ENCODE peak calls at places on chromosomes 16 and 17, in ten cellular contexts. S, U, Z, F, B, K, M, X, Y and T are unnamed samples.

GRCh38 chr17:28413804-28414203 is 7.8 kb upstream of the SLC46A1 start:
- DNase-seq in S (no peak), U (peak; percentile 75), Z (no peak), F (no peak), B (peak; percentile 39), K (no peak), M (no peak), X (no peak), Y (no peak), T (no peak)

GRCh38 chr16:66274335-66275110 is 92.0 kb upstream of the CDH5 start:
- DNase-seq in S (no peak), U (peak; percentile 46), Z (no peak), F (peak; percentile 31), B (no peak), K (no peak), M (peak; percentile 57), X (no peak), Y (no peak), T (no peak)

GRCh38 chr16:11289202-11289601 is 8.1 kb upstream of the PRM1 start:
- DNase-seq in S (no peak), U (no peak), Z (no peak), F (no peak), B (no peak), K (no peak), M (no peak), X (no peak), Y (no peak), T (no peak)

GRCh38 chr17:57677301-57677700 is 67.8 kb downstream of the CCDC182 start:
- DNase-seq in S (no peak), U (peak; percentile 13), Z (no peak), F (no peak), B (no peak), K (no peak), M (no peak), X (no peak), Y (no peak), T (no peak)

GRCh38 chr17:79796570-79797491 is at the start of gene CBX8:
- DNase-seq in S (peak; percentile 99), U (peak; percentile 100), Z (peak; percentile 100), F (peak; percentile 100), B (peak; percentile 100), K (peak; percentile 99), M (peak; percentile 100), X (peak; percentile 100), Y (peak; percentile 100), T (peak; percentile 100)

GRCh38 chr17:38709864-38710602 is 5.0 kb downstream of the MLLT6 start:
- DNase-seq in S (no peak), U (no peak), Z (no peak), F (no peak), B (no peak), K (no peak), M (no peak), X (no peak), Y (no peak), T (no peak)

GRCh38 chr16:64356267-64356666 is 765.6 kb downstream of the CDH11 start:
- DNase-seq in S (no peak), U (no peak), Z (no peak), F (no peak), B (no peak), K (no peak), M (peak; percentile 95), X (no peak), Y (no peak), T (no peak)

GRCh38 chr16:89318871-89319627 is 101.5 kb downstream of the ZNF778 start:
- DNase-seq in S (no peak), U (no peak), Z (no peak), F (no peak), B (no peak), K (no peak), M (no peak), X (peak; percentile 41), Y (no peak), T (no peak)

GRCh38 chr16:339680-340079 is 12.8 kb downstream of the AXIN1 start:
- DNase-seq in S (no peak), U (no peak), Z (no peak), F (no peak), B (no peak), K (no peak), M (no peak), X (no peak), Y (no peak), T (no peak)
- H3K4me3 ChIP-seq in S (no peak overlapping the region), U (no peak overlapping the region), Z (no peak overlapping the region), F (no peak overlapping the region), B (no peak overlapping the region), K (no peak overlapping the region), M (no peak overlapping the region), X (no peak overlapping the region), Y (no peak overlapping the region), T (no peak overlapping the region)

DNA sequence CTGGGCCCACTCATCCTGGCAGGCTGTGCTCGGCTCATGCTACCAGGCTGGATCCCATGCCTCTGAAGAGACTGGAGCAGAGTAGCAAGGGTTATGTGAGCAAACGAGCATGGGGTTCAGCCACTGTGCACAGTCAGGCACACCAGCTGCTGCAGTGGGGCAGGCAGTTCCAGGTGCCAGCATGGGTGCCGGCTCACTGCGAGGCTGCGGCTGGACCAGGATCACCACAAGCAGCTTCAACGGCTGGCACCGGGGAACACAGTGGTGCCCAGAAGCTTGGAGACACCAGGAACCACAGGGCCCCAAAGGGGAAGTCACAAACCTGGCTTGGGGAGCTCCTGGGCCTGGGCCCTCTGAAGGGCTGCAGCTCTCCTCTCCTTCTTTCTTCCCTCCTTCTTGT is 45.8 kb upstream of the CLEC19A start:
- DNase-seq in S (no peak), U (no peak), Z (no peak), F (no peak), B (no peak), K (no peak), M (no peak), X (peak; percentile 64), Y (no peak), T (no peak)
- H3K9me3 ChIP-seq in S (no peaks in the 10 kb centered on the region), U (peaks cover 53% of the 10 kb centered on the region), Z (no peaks in the 10 kb centered on the region), F (peaks cover 23% of the 10 kb centered on the region), B (peaks cover 3% of the 10 kb centered on the region), K (no peaks in the 10 kb centered on the region), M (no peaks in the 10 kb centered on the region), X (peaks cover 15% of the 10 kb centered on the region), Y (peaks cover 28% of the 10 kb centered on the region), T (no peaks in the 10 kb centered on the region)

DNA sequence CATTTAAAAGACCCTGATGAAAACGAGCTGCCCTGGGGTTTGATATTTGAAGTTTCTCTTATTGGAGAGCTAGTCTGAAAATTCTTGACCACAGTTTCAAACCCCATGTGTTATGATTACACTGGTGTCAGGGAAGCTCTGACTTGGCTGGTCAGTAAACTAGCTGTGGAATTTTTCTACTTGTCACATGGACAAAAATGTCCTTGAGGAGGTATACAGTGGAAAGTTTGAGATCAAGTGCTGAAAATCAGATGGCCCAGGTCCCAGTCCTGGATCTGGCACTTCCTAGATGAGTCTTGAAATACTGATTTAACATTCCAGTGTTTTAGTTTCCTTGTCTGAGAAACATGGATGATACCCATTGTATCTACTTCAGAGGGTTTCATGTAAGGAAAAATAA is 30.7 kb upstream of the SOX9 start:
- DNase-seq in S (no peak), U (peak; percentile 5), Z (no peak), F (no peak), B (no peak), K (no peak), M (peak; percentile 6), X (no peak), Y (no peak), T (no peak)
- H3K4me3 ChIP-seq in S (no peak overlapping the region), U (no peak overlapping the region), Z (no peak overlapping the region), F (no peak overlapping the region), B (no peak overlapping the region), K (no peak overlapping the region), M (no peak overlapping the region), X (no peak overlapping the region), Y (no peak overlapping the region), T (no peak overlapping the region)

DNA sequence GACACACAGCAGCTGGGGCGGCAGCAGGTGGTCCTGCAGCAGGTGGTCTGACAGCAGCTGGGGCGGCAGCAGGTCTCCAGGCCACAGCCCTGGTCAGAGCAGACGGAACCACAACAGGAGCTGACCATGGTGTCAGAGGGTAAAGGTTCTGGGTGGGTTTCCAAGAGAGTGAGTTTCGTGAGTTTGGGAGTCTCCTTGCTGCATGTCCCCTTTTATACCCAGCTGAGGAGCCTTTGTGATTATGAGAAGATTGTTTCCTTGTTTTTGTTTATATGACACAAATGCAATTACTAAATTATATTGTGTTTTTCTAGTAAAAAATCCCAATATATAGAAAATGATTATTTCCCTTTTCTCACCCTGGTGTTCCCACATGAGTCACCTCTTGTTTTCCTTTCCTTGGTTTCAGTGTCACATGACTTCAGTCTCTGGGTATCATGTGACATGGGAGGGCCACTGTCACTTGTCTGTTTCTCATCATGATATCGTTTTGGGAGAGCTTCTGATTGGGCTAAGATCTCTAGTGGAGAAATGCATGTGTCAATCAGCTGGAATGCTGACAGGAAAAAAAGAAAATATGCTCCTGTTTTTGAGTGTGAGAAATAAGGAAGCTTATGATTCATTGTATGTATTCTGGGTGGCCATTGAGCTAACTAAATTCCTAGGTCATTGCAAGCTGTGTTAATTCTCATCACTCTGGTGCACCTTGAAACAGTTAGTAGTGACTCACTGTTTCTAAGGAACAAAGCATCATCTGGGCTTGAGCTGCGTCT is at the start of gene KRTAP4-6:
- DNase-seq in S (no peak), U (no peak), Z (no peak), F (no peak), B (no peak), K (no peak), M (peak; percentile 95), X (no peak), Y (no peak), T (no peak)
- H3K9me3 ChIP-seq in S (no peaks in the 10 kb centered on the region), U (peaks cover 5% of the 10 kb centered on the region), Z (no peaks in the 10 kb centered on the region), F (peaks cover 7% of the 10 kb centered on the region), B (peaks cover 24% of the 10 kb centered on the region), K (no peaks in the 10 kb centered on the region), M (no peaks in the 10 kb centered on the region), X (peaks cover 29% of the 10 kb centered on the region), Y (peaks cover 41% of the 10 kb centered on the region), T (no peaks in the 10 kb centered on the region)

GRCh38 chr17:72466606-72467005 is 345.8 kb downstream of the SOX9 start:
- DNase-seq in S (no peak), U (no peak), Z (no peak), F (no peak), B (no peak), K (no peak), M (no peak), X (no peak), Y (no peak), T (no peak)
- H3K4me3 ChIP-seq in S (no peak overlapping the region), U (no peak overlapping the region), Z (no peak overlapping the region), F (no peak overlapping the region), B (no peak overlapping the region), K (no peak overlapping the region), M (no peak overlapping the region), X (no peak overlapping the region), Y (no peak overlapping the region), T (no peak overlapping the region)

DNA sequence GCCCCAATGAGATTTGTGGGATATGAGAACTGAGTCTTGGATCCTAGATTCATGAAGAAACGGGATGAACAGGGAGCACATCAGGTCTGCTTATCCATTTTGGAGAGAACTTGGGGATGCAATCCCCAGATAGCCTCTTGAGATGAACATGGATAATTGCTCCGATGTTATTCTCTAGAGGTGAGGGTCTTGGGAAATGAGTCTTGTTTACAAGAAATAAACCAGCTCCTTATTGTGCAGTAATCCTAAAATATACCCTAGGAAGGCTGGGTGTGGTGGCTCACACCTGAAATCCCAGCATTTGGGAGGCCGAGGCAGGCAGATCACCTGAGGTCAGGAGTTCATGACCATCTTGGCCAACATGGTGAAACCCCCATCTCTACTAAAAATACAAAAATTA is at the start of gene OR1D2:
- DNase-seq in S (no peak), U (no peak), Z (no peak), F (no peak), B (no peak), K (no peak), M (no peak), X (no peak), Y (no peak), T (no peak)
- H3K9me3 ChIP-seq in S (no peaks in the 10 kb centered on the region), U (peaks cover 29% of the 10 kb centered on the region), Z (no peaks in the 10 kb centered on the region), F (no peaks in the 10 kb centered on the region), B (peaks cover 6% of the 10 kb centered on the region), K (no peaks in the 10 kb centered on the region), M (no peaks in the 10 kb centered on the region), X (peaks cover 9% of the 10 kb centered on the region), Y (peaks cover 39% of the 10 kb centered on the region), T (no peaks in the 10 kb centered on the region)